ENCODE peak calls at places on chromosome 17, in eight cellular contexts. I is activated effector memory CD4-positive, alpha-beta T cell treated with anti-CD3 and anti-CD28 coated beads, Interleukin-2, amount 50 U/mL, for 16 hours; D is astrocyte of the hippocampus; V is CD8-positive, alpha-beta memory T cell; O is epithelial cell of esophagus; U is H54; E is COR-L47; W is AG04450. T is an unnamed sample.

GRCh38 chr17:32192379-32192778 is 50.1 kb downstream of the RHOT1 start:
- DNase-seq in V (no peak), D (no peak), E (no peak), W (no peak), U (peak), O (no peak), I (no peak), T (no peak)

GRCh38 chr17:68993112-68993511 is 37.9 kb upstream of the ABCA8 start:
- DNase-seq in I (no peak), O (peak), V (no peak), U (no peak), D (no peak), E (no peak), W (no peak), T (no peak)

GRCh38 chr17:7884581-7885356 is 3.8 kb upstream of the CHD3 start:
- DNase-seq in I (peak), U (no peak), O (no peak), E (no peak), W (no peak), V (peak), D (peak), T (peak)

GRCh38 chr17:38705523-38705802 is 390 bp downstream of the MLLT6 start:
- DNase-seq in V (no peak), E (no peak), W (no peak), O (no peak), I (no peak), U (no peak), D (peak), T (no peak)

GRCh38 chr17:56358651-56359050 is 205.4 kb downstream of the ANKFN1 start:
- DNase-seq in O (peak), V (no peak), I (no peak), D (peak), W (no peak), U (peak), E (no peak), T (no peak)

GRCh38 chr17:73410586-73411329 is 99.0 kb upstream of the CDC42EP4 start:
- DNase-seq in W (no peak), V (no peak), E (no peak), O (no peak), I (no peak), D (no peak), U (no peak), T (no peak)

GRCh38 chr17:76485569-76485968 is 15.7 kb downstream of the RHBDF2 start:
- DNase-seq in E (no peak), I (no peak), V (no peak), O (no peak), U (no peak), D (no peak), W (no peak), T (no peak)

GRCh38 chr17:28747801-28748750 is 4.3 kb downstream of the TRAF4 start:
- DNase-seq in I (no peak), D (no peak), O (no peak), W (no peak), V (no peak), E (no peak), U (no peak), T (no peak)

GRCh38 chr17:73455050-73455687 is 143.4 kb upstream of the CDC42EP4 start:
- DNase-seq in V (no peak), U (no peak), E (peak), W (no peak), I (no peak), O (no peak), D (peak), T (no peak)

GRCh38 chr17:56185491-56185890 is 32.2 kb downstream of the ANKFN1 start:
- DNase-seq in V (no peak), D (peak), U (no peak), W (no peak), I (no peak), O (no peak), E (no peak), T (no peak)

GRCh38 chr17:34151081-34151480 is 104.0 kb upstream of the CCL2 start:
- DNase-seq in W (no peak), D (peak), E (no peak), V (no peak), O (no peak), U (no peak), I (no peak), T (no peak)

GRCh38 chr17:39923836-39924690 is 3.3 kb downstream of the ORMDL3 start:
- DNase-seq in W (no peak), U (peak), D (peak), E (no peak), I (no peak), O (no peak), V (no peak), T (no peak)

GRCh38 chr17:58447039-58447975 is 30.0 kb upstream of the RNF43 start:
- DNase-seq in D (peak), O (peak), U (peak), I (peak), W (peak), E (peak), V (peak), T (peak)

GRCh38 chr17:42657824-42658588 is 1.1 kb upstream of the TUBG2 start:
- DNase-seq in V (no peak), I (no peak), D (no peak), U (no peak), E (no peak), O (no peak), W (no peak), T (no peak)

GRCh38 chr17:9307313-9307998 is 268.2 kb downstream of the STX8 start:
- DNase-seq in D (no peak), V (no peak), W (no peak), U (no peak), E (no peak), I (no peak), O (no peak), T (no peak)

GRCh38 chr17:74604200-74604599 is 12.1 kb upstream of the CD300LD start:
- DNase-seq in U (no peak), I (no peak), V (no peak), W (no peak), O (no peak), E (no peak), D (no peak), T (peak)

GRCh38 chr17:72511874-72512273 is 391.1 kb downstream of the SOX9 start:
- DNase-seq in W (no peak), I (no peak), O (no peak), U (no peak), D (no peak), V (no peak), E (no peak), T (no peak)

GRCh38 chr17:4850236-4850635 is 17.1 kb downstream of the MINK1 start:
- DNase-seq in U (no peak), W (no peak), D (no peak), O (peak), V (no peak), E (no peak), I (no peak), T (no peak)

GRCh38 chr17:80805032-80805751 is 186.4 kb upstream of the CHMP6 start:
- DNase-seq in I (no peak), U (no peak), D (no peak), W (no peak), O (no peak), E (no peak), V (no peak), T (no peak)

GRCh38 chr17:80504671-80505413 is 28.4 kb upstream of the NPTX1 start:
- DNase-seq in I (no peak), E (no peak), U (peak), O (no peak), W (no peak), D (peak), V (no peak), T (no peak)

GRCh38 chr17:60145006-60145935 is 4.5 kb upstream of the CA4 start:
- DNase-seq in E (no peak), D (peak), W (no peak), I (no peak), V (no peak), U (no peak), O (no peak), T (no peak)